ENCODE peak calls at places on chromosomes 7 and 10, in five cellular contexts. A, P, U, Y and J are unnamed samples.

GRCh38 chr10:21406595-21407218 is 118.8 kb downstream of the SKIDA1 start:
- DNase-seq in P (no peak), U (peak; percentile 9), Y (peak; percentile 8), A (no peak), J (no peak)

GRCh38 chr7:50159154-50159553 is 66.1 kb upstream of the ZPBP start:
- DNase-seq in P (no peak), Y (no peak), U (no peak), A (no peak), J (no peak)

GRCh38 chr10:14838582-14839304 is 637 bp downstream of the HSPA14 start:
- DNase-seq in U (peak; percentile 13), Y (peak; percentile 15), P (peak; percentile 41), A (peak; percentile 42), J (peak; percentile 35)

GRCh38 chr10:131311661-131312260 is at the start of gene TCERG1L:
- DNase-seq in P (no peak), Y (no peak), A (peak; percentile 35), U (no peak), J (peak; percentile 58)

GRCh38 chr10:99853655-99854054 is 71.2 kb downstream of the ABCC2 start:
- DNase-seq in P (no peak), A (no peak), Y (no peak), U (no peak), J (no peak)

GRCh38 chr7:23349484-23350157 is 50.5 kb downstream of the MALSU1 start:
- DNase-seq in Y (no peak), U (no peak), A (no peak), P (no peak), J (no peak)

GRCh38 chr7:25830228-25830627 is 321.8 kb upstream of the NFE2L3 start:
- DNase-seq in Y (no peak), A (no peak), P (no peak), U (no peak), J (no peak)

GRCh38 chr7:16402084-16402483 is 19.3 kb downstream of the CRPPA start:
- DNase-seq in A (no peak), Y (no peak), U (no peak), P (no peak), J (no peak)

GRCh38 chr10:97255512-97256293 is 36.7 kb downstream of the ARHGAP19 start:
- DNase-seq in Y (no peak), U (no peak), A (no peak), P (no peak), J (no peak)

GRCh38 chr10:132606536-132607316 is 69.1 kb downstream of the INPP5A start:
- DNase-seq in Y (peak; percentile 51), A (peak; percentile 76), P (peak; percentile 75), U (no peak), J (peak; percentile 95)

GRCh38 chr10:21511931-21512330 is 13.6 kb downstream of the SKIDA1 start:
- DNase-seq in A (no peak), U (no peak), Y (no peak), P (no peak), J (no peak)

GRCh38 chr10:93068411-93069244 is 5.1 kb upstream of the CYP26A1 start:
- DNase-seq in A (no peak), Y (no peak), P (no peak), U (no peak), J (no peak)

GRCh38 chr7:128904381-128905197 is 5.9 kb downstream of the KCP start:
- DNase-seq in Y (no peak), P (peak; percentile 14), A (no peak), U (peak; percentile 57), J (no peak)

GRCh38 chr7:4221043-4221442 is 461.1 kb upstream of the FOXK1 start:
- DNase-seq in A (no peak), U (no peak), P (no peak), Y (no peak), J (no peak)

GRCh38 chr7:88307412-88307811 is 718 bp upstream of the STEAP4 start:
- DNase-seq in P (peak; percentile 36), Y (no peak), U (no peak), A (no peak), J (no peak)

GRCh38 chr7:137038706-137039105 is 170.3 kb downstream of the CHRM2 start:
- DNase-seq in P (no peak), A (no peak), U (no peak), Y (no peak), J (no peak)

GRCh38 chr10:110547139-110547761 is 20.2 kb upstream of the SMC3 start:
- DNase-seq in A (no peak), U (peak; percentile 67), P (no peak), Y (peak; percentile 12), J (no peak)

GRCh38 chr10:30353851-30354250 is 4.8 kb upstream of the MTPAP start:
- DNase-seq in P (no peak), U (no peak), A (no peak), Y (no peak), J (no peak)

GRCh38 chr10:88932539-88933256 is 19.9 kb downstream of the ACTA2 start:
- DNase-seq in U (peak; percentile 55), Y (peak; percentile 59), P (peak; percentile 50), A (peak; percentile 71), J (peak; percentile 73)

GRCh38 chr7:23450518-23450917 is 19.8 kb downstream of the IGF2BP3 start:
- DNase-seq in A (no peak), P (no peak), U (no peak), Y (no peak), J (no peak)

GRCh38 chr7:126803060-126803665 is 449.6 kb downstream of the GRM8 start:
- DNase-seq in A (no peak), U (peak; percentile 6), Y (peak; percentile 28), P (no peak), J (peak; percentile 44)

GRCh38 chr10:69609077-69609476 is 21.0 kb upstream of the FAM241B start:
- DNase-seq in P (no peak), U (no peak), Y (no peak), A (no peak), J (no peak)

GRCh38 chr10:4607681-4608080 is 218.3 kb upstream of the AKR1E2 start:
- DNase-seq in A (no peak), U (no peak), P (no peak), Y (no peak), J (peak; percentile 18)

GRCh38 chr7:106788637-106789036 is 76.4 kb upstream of the PIK3CG start:
- DNase-seq in U (no peak), Y (no peak), A (no peak), P (no peak), J (no peak)

GRCh38 chr10:69632516-69633199 is 2.6 kb downstream of the FAM241B start:
- DNase-seq in P (no peak), U (no peak), Y (no peak), A (no peak), J (no peak)

GRCh38 chr10:106935978-106936451 is 228.5 kb downstream of the SORCS1 start:
- DNase-seq in A (no peak), P (no peak), Y (no peak), U (no peak), J (no peak)

GRCh38 chr7:105209870-105210269 is 178.9 kb downstream of the SRPK2 start:
- DNase-seq in U (peak; percentile 18), Y (no peak), A (no peak), P (no peak), J (no peak)

GRCh38 chr10:71241114-71241898 is 28.9 kb downstream of the UNC5B start:
- DNase-seq in U (no peak), A (no peak), P (peak; percentile 75), Y (no peak), J (no peak)

GRCh38 chr7:82012453-82012852 is 242.6 kb upstream of the HGF start:
- DNase-seq in U (no peak), P (no peak), A (no peak), Y (no peak), J (no peak)

GRCh38 chr10:123379156-123379555 is 225.0 kb downstream of the BUB3 start:
- DNase-seq in P (no peak), U (no peak), A (no peak), Y (no peak), J (no peak)

GRCh38 chr10:92208736-92209135 is 82.1 kb downstream of the CPEB3 start:
- DNase-seq in U (no peak), A (no peak), P (no peak), Y (no peak), J (no peak)

GRCh38 chr7:116538138-116538537 is 13.3 kb downstream of the CAV1 start:
- DNase-seq in Y (no peak), U (no peak), P (no peak), A (no peak), J (no peak)

GRCh38 chr7:116534790-116535189 is 10.0 kb downstream of the CAV1 start:
- DNase-seq in P (no peak), A (peak; percentile 25), U (no peak), Y (no peak), J (no peak)

GRCh38 chr7:116539879-116540278 is 15.0 kb downstream of the CAV1 start:
- DNase-seq in P (no peak), A (no peak), Y (no peak), U (no peak), J (no peak)

GRCh38 chr7:116532102-116532501 is 7.3 kb downstream of the CAV1 start:
- DNase-seq in P (no peak), Y (no peak), A (no peak), U (no peak), J (no peak)

DNA sequence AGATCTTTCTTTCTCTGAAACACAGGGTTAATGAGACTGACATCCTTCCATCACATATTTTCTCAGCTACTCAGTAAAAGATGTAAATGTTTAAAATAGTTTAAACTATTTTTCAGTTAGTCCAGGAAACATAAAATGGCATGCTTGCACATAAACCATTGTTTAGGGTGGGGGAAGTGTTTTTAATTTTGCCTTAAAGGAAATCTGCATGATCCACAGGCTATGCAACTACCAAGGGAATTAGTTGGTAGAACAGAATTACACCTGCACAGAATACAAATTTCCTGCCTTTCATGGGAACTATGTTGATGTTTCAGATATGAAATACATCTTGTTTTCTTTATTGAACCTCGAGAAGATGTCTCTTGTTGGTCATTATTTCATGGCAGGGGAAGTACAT is 10.6 kb downstream of the CAV1 start:
- DNase-seq in U (no peak), P (no peak), A (no peak), Y (no peak), J (no peak)
- H3K4me1 ChIP-seq in U (no peaks in the 10 kb centered on the region), P (peaks cover 25% of the 10 kb centered on the region), A (peaks cover 1% of the 10 kb centered on the region), Y (peaks cover 94% of the 10 kb centered on the region), J (peaks cover 19% of the 10 kb centered on the region)

GRCh38 chr10:94853065-94853464 is 85.4 kb upstream of the CYP2C9 start:
- DNase-seq in U (no peak), A (no peak), P (no peak), Y (no peak), J (no peak)
- H3K27ac ChIP-seq in U (no peak overlapping the region), A (no peak overlapping the region), P (no peak overlapping the region), Y (no peak overlapping the region), J (no peak overlapping the region)

GRCh38 chr7:70390251-70390650 is 741.7 kb upstream of the GALNT17 start:
- DNase-seq in Y (no peak), P (no peak), A (no peak), U (no peak), J (no peak)
- H3K4me1 ChIP-seq in Y (peaks cover 17% of the 10 kb centered on the region), P (no peaks in the 10 kb centered on the region), A (peaks cover 15% of the 10 kb centered on the region), U (no peaks in the 10 kb centered on the region), J (no peaks in the 10 kb centered on the region)

DNA sequence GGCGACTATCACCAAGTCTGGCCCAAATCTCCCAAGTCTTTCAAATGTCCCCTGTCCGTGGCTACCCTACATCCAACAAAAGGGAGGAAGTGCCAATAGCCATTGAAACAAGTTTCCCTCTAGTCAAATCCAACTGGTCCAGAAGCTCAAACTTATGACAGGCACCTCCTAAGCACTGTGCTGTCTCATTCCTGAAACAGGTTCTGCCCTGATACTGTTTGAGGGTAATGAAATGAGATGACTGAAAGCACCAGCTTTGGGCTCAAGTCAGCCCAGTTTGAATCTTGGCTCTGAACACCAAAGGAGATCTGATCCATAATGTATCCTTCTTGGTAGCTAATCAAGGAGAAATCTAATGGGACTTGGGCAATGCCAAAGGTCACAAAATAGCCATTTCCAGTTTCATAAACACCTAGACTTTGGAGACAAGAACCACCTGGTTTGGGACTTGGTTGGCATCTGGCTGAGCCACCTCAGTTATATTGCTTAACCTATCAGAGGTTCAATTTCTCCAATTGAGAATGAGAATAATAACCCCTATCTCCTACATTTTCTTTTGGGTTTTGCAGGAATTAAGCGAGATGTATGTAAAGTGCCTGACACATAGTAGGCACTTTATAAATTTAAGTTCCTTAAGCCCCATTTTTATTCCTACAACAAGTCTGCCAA is 34.7 kb upstream of the ARID5B start:
- DNase-seq in P (no peak), U (no peak), Y (no peak), A (no peak), J (no peak)
- H3K27ac ChIP-seq in P (no peak overlapping the region), U (no peak overlapping the region), Y (no peak overlapping the region), A (no peak overlapping the region), J (no peak overlapping the region)